ENCODE peak calls at places on chromosomes 6 and 20, in five cellular contexts. Q, Z, D, P and O are unnamed samples. For H3K9me2, the result is how much of the 10 kb centered on the place peaks cover.

GRCh38 chr6:159933077-159933476 is 35.8 kb upstream of the IGF2R start:
- DNase-seq in P (no peak), Z (no peak), Q (no peak), D (no peak), O (no peak)

GRCh38 chr6:33683051-33683571 is 28.4 kb downstream of the UQCC2 start:
- DNase-seq in Q (no peak), Z (no peak), D (no peak), P (no peak), O (no peak)

GRCh38 chr20:44644384-44645131 is 6.9 kb downstream of the ADA start:
- DNase-seq in Q (no peak), D (no peak), P (peak), Z (no peak), O (no peak)

GRCh38 chr6:134482585-134483346 is 164.9 kb upstream of the SGK1 start:
- DNase-seq in Z (no peak), D (no peak), Q (no peak), P (no peak), O (no peak)

GRCh38 chr20:60483371-60483770 is 525.1 kb downstream of the CDH26 start:
- DNase-seq in D (no peak), P (no peak), Q (no peak), Z (no peak), O (no peak)

GRCh38 chr20:40562031-40562430 is 127.0 kb downstream of the MAFB start:
- DNase-seq in D (peak), P (no peak), Z (no peak), Q (no peak), O (peak)

GRCh38 chr20:64241061-64241460 is 14.5 kb upstream of the PCMTD2 start:
- DNase-seq in P (no peak), Z (no peak), D (no peak), Q (no peak), O (no peak)

GRCh38 chr6:56851541-56852248 is 103.2 kb upstream of the BEND6 start:
- DNase-seq in Z (peak), P (peak), D (peak), Q (no peak), O (peak)

GRCh38 chr20:33169176-33169794 is 1.3 kb downstream of the BPIFA2 start:
- DNase-seq in P (peak), D (peak), Q (no peak), Z (peak), O (no peak)

GRCh38 chr20:32569018-32569379 is 16.1 kb downstream of the NOL4L start:
- DNase-seq in D (no peak), Z (no peak), Q (no peak), P (no peak), O (no peak)

GRCh38 chr20:33832113-33832853 is 21.1 kb downstream of the CHMP4B start:
- DNase-seq in D (no peak), Z (peak), Q (no peak), P (no peak), O (no peak)

GRCh38 chr6:138307816-138308727 is 69.6 kb upstream of the SMIM28 start:
- DNase-seq in Q (no peak), Z (peak), D (no peak), P (no peak), O (peak)

GRCh38 chr6:16481680-16482079 is 243.3 kb downstream of the GMPR start:
- DNase-seq in Z (no peak), P (no peak), Q (no peak), D (no peak), O (no peak)

GRCh38 chr6:165884813-165885765 is 222.0 kb upstream of the PDE10A start:
- DNase-seq in D (peak), Z (peak), P (peak), Q (peak), O (peak)

GRCh38 chr20:45964024-45964423 is 8.0 kb downstream of the ZNF335 start:
- DNase-seq in P (no peak), Z (no peak), D (no peak), Q (no peak), O (peak)

GRCh38 chr6:119349341-119350201 is at the start of gene MAN1A1:
- DNase-seq in P (peak), Q (peak), Z (peak), D (peak), O (peak)

GRCh38 chr6:119348308-119349040 is 1.1 kb downstream of the MAN1A1 start:
- DNase-seq in P (peak), D (no peak), Q (no peak), Z (peak), O (peak)

GRCh38 chr6:119349041-119349340 is 570 bp downstream of the MAN1A1 start:
- DNase-seq in Z (no peak), P (peak), Q (no peak), D (no peak), O (no peak)

GRCh38 chr6:119350202-119351004 is 842 bp upstream of the MAN1A1 start:
- DNase-seq in Z (peak), D (peak), Q (peak), P (peak), O (peak)

DNA sequence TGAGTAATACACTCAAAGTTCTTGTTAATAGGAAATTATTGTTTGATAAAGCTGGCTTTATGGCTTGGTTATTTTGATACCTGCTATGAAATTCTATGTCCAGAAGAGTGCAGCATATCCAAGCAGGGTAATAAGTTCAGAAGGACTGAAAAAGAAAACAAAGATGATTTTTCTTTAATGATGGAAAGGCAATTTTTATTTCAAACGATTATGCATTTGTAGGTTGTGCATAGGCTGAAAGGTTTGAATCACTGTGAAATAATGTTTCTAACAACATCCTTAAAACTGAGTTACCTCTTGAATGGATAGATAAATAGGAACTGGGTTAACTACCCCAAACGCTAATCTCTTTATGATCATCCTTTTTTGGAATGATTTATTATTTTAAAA is 1.4 kb upstream of the MAN1A1 start:
- DNase-seq in Z (no peak), P (peak), D (peak), Q (peak), O (peak)
- TF ChIP-seq CTCF in Z (peak), P (peak), D (peak), Q (peak), O (peak)

GRCh38 chr6:110650755-110651154 is 164.5 kb downstream of the CDK19 start:
- DNase-seq in D (no peak), Q (no peak), Z (no peak), P (no peak), O (no peak)

GRCh38 chr6:110646951-110647910 is 168.0 kb downstream of the CDK19 start:
- DNase-seq in P (no peak), Q (no peak), D (no peak), Z (peak), O (no peak)

GRCh38 chr6:110652520-110652919 is 162.7 kb downstream of the CDK19 start:
- DNase-seq in Q (no peak), P (no peak), Z (no peak), D (no peak), O (no peak)

GRCh38 chr6:110646419-110646698 is 168.9 kb downstream of the CDK19 start:
- DNase-seq in Q (no peak), P (no peak), D (no peak), Z (peak), O (no peak)

DNA sequence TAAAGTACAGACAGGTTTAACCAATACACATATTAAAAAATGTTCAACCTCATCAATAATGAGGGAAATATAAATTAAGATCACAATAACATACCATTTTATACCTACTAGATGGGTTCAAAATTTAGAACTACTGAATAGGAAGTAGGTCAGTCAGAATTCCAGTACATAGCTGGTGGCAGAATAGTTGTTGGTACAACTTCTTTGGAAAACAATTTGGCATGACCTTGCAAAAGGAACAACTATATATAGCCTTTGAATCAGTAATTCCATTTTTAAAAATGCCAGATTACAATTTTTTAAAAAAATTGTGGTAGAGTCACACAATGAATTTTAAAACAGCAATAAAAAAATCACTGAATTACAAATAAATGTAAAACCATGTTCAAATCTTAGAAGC is 165.6 kb downstream of the CDK19 start:
- DNase-seq in P (no peak), Z (no peak), D (no peak), Q (no peak), O (no peak)
- H3K9me2 ChIP-seq in P (under half), Z (under half), D (under half), Q (under half), O (under half)

GRCh38 chr20:62933966-62934365 is 4.0 kb upstream of the GID8 start:
- DNase-seq in D (no peak), Q (no peak), P (no peak), Z (no peak), O (no peak)
- H2AFZ ChIP-seq in D (no peak), Q (no peak), P (no peak), Z (no peak), O (no peak)

GRCh38 chr6:20134613-20135012 is 77.7 kb downstream of the MBOAT1 start:
- DNase-seq in Z (no peak), P (no peak), Q (no peak), D (no peak), O (no peak)

GRCh38 chr6:20137288-20137687 is 75.0 kb downstream of the MBOAT1 start:
- DNase-seq in D (no peak), Q (no peak), P (no peak), Z (no peak), O (no peak)

GRCh38 chr6:20141931-20142330 is 70.3 kb downstream of the MBOAT1 start:
- DNase-seq in D (no peak), P (no peak), Z (no peak), Q (no peak), O (no peak)

GRCh38 chr6:20135677-20136268 is 76.5 kb downstream of the MBOAT1 start:
- DNase-seq in P (no peak), Z (no peak), Q (no peak), D (no peak), O (no peak)

DNA sequence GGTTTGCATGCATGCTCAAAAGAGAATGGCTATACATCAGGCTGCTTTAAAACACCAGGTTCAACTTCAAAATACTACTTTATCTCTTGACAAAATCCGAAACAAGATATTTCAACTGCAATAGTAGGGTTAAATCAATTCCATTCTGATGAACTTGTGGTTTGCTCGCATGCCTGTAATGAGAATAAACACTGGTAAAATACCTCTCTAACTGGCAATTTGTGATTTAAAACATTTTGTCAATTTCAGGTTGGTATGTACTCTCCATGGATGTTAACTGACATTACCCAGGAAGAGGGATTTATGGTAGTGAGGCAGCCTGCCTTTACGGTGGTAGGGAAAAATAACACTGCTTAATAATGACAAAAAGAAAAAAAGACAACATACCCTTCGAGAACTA is 74.4 kb downstream of the MBOAT1 start:
- DNase-seq in D (no peak), Z (no peak), Q (no peak), P (no peak), O (no peak)
- TF ChIP-seq CTCF in D (no peak), Z (no peak), Q (no peak), P (no peak), O (no peak)